ENCODE peak calls at places on chromosomes 11 and 22, in five cellular contexts. G, D, Q, V and Z are unnamed samples.

GRCh38 chr11:123197711-123198110 is 2.7 kb upstream of the CLMP start:
- DNase-seq in G (no peak), D (peak; percentile 95), Q (no peak), V (no peak), Z (peak; percentile 9)

GRCh38 chr22:23169032-23169384 is 11.3 kb upstream of the BCR start:
- DNase-seq in G (no peak), D (no peak), Q (no peak), V (no peak), Z (no peak)

GRCh38 chr22:48941903-48942625 is 885.6 kb downstream of the BRD1 start:
- DNase-seq in G (no peak), D (no peak), Q (no peak), V (no peak), Z (peak; percentile 36)

GRCh38 chr22:32803020-32803758 is 1.7 kb downstream of the TIMP3 start:
- DNase-seq in G (no peak), D (peak; percentile 76), Q (peak; percentile 54), V (peak; percentile 47), Z (no peak)

GRCh38 chr22:47048123-47049077 is 285.9 kb downstream of the TBC1D22A start:
- DNase-seq in G (peak; percentile 63), D (no peak), Q (no peak), V (no peak), Z (no peak)

GRCh38 chr11:92423635-92424034 is 199.0 kb downstream of the FAT3 start:
- DNase-seq in G (no peak), D (no peak), Q (no peak), V (no peak), Z (no peak)

GRCh38 chr11:77473001-77473800 is 693 bp downstream of the PAK1 start:
- DNase-seq in G (peak; percentile 82), D (peak; percentile 54), Q (peak; percentile 42), V (peak; percentile 80), Z (no peak)

GRCh38 chr11:70883323-70883940 is 368.9 kb downstream of the SHANK2 start:
- DNase-seq in G (peak; percentile 68), D (no peak), Q (no peak), V (no peak), Z (no peak)

GRCh38 chr11:95245038-95245437 is 14.0 kb upstream of the SESN3 start:
- DNase-seq in G (no peak), D (peak; percentile 67), Q (no peak), V (no peak), Z (no peak)

GRCh38 chr11:119618208-119618909 is 110.6 kb downstream of the NECTIN1 start:
- DNase-seq in G (no peak), D (no peak), Q (no peak), V (no peak), Z (no peak)

GRCh38 chr11:111520565-111520964 is 6.0 kb downstream of the HOATZ start:
- DNase-seq in G (no peak), D (peak; percentile 79), Q (no peak), V (no peak), Z (no peak)

GRCh38 chr11:19674420-19674819 is 38.2 kb upstream of the NAV2 start:
- DNase-seq in G (no peak), D (no peak), Q (no peak), V (no peak), Z (no peak)

GRCh38 chr22:38132794-38133193 is 22.3 kb upstream of the BAIAP2L2 start:
- DNase-seq in G (peak; percentile 67), D (no peak), Q (no peak), V (no peak), Z (no peak)

GRCh38 chr11:56890584-56891305 is 98.0 kb upstream of the OR5AK2 start:
- DNase-seq in G (no peak), D (no peak), Q (no peak), V (no peak), Z (no peak)

GRCh38 chr11:124825876-124826275 is 25.7 kb upstream of the MSANTD2 start:
- DNase-seq in G (no peak), D (no peak), Q (no peak), V (no peak), Z (no peak)

GRCh38 chr11:45847908-45848316 is 637 bp downstream of the CRY2 start:
- DNase-seq in G (peak; percentile 78), D (peak; percentile 70), Q (no peak), V (peak; percentile 44), Z (no peak)

GRCh38 chr22:35072939-35073338 is 7.0 kb downstream of the ISX start:
- DNase-seq in G (no peak), D (peak; percentile 1), Q (no peak), V (no peak), Z (no peak)

GRCh38 chr22:32764330-32765116 is 37.0 kb upstream of the TIMP3 start:
- DNase-seq in G (peak; percentile 80), D (peak; percentile 89), Q (peak; percentile 84), V (no peak), Z (no peak)

GRCh38 chr11:43880640-43881159 is at the start of gene ALKBH3:
- DNase-seq in G (peak; percentile 97), D (peak; percentile 97), Q (peak; percentile 88), V (peak; percentile 89), Z (peak; percentile 93)
- TF ChIP-seq CTCF in G (no peak), D (no peak), Q (peak; percentile 37), V (no peak), Z (no peak)

DNA sequence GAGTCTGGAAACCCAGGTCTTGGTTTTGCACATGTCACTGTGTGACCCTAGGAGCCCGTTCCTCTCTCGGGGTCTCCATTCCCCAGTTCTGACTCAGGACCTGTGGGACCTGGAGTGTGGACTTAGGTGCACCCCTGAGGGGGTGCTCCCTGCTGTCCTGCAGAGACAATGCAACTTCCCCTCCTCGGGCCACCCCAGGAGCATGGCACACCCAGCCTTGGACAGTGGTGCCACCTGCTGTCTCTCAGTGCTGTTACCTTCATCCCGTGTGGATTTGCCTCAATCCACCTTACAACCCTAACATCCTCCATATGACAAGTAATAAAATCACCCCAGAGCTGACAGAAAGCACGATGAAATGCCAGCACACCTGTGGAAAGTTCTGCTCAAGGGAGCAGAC is 27.5 kb upstream of the CRYBB3 start:
- DNase-seq in G (no peak), D (no peak), Q (no peak), V (no peak), Z (no peak)
- TF ChIP-seq CTCF in G (peak; percentile 41), D (no peak), Q (peak; percentile 47), V (no peak), Z (no peak)

GRCh38 chr11:69662021-69662698 is 13.0 kb downstream of the LTO1 start:
- DNase-seq in G (peak; percentile 68), D (no peak), Q (no peak), V (no peak), Z (no peak)
- TF ChIP-seq CTCF in G (no peak), D (peak; percentile 12), Q (no peak), V (peak; percentile 36), Z (no peak)

DNA sequence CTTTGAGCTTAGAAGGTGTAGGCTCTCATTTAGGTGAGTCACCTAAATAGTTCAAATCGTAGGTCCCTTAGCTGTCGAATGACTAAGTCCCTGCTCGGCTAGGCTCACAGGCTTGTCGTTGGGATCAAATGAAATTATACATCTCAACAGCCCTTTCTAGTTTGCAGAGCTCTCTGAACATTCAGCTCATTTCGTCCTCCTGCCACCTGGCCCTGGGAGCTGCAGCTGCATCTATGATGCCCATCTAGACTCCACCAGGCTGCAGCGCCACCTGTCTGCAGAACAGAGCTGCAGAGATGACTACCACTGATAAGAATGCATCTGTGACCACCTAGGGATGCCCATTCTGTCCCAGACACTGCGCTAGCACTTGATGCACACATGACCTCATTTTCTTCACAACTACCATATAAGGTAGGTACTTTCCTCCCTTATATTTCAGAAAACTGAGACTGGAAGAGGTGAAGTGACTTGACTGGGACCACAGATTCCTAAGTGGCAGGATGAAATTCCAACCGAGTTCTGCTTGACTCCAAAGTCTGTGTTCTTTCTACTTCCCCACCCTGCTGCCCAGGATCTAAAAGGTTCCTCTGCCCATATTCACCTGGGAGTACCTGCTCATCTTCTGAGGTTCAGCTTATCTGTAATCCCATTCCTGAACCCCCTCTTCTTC is 141.1 kb upstream of the NARS2 start:
- DNase-seq in G (no peak), D (peak; percentile 63), Q (no peak), V (peak; percentile 72), Z (no peak)
- TF ChIP-seq CTCF in G (peak; percentile 48), D (peak; percentile 76), Q (no peak), V (peak; percentile 68), Z (peak; percentile 66)

GRCh38 chr11:75174348-75174747 is 23.4 kb downstream of the SLCO2B1 start:
- DNase-seq in G (no peak), D (no peak), Q (no peak), V (no peak), Z (no peak)
- TF ChIP-seq CTCF in G (no peak), D (no peak), Q (no peak), V (no peak), Z (no peak)

GRCh38 chr11:73344191-73344607 is 32.0 kb upstream of the RELT start:
- DNase-seq in G (no peak), D (no peak), Q (no peak), V (no peak), Z (no peak)

GRCh38 chr11:73342633-73343032 is 33.6 kb upstream of the RELT start:
- DNase-seq in G (no peak), D (peak; percentile 43), Q (no peak), V (peak; percentile 75), Z (no peak)

GRCh38 chr11:73340164-73340563 is 32.1 kb downstream of the ARHGEF17 start:
- DNase-seq in G (no peak), D (peak; percentile 46), Q (no peak), V (no peak), Z (no peak)

GRCh38 chr11:73345481-73346147 is 30.6 kb upstream of the RELT start:
- DNase-seq in G (no peak), D (no peak), Q (no peak), V (no peak), Z (no peak)

DNA sequence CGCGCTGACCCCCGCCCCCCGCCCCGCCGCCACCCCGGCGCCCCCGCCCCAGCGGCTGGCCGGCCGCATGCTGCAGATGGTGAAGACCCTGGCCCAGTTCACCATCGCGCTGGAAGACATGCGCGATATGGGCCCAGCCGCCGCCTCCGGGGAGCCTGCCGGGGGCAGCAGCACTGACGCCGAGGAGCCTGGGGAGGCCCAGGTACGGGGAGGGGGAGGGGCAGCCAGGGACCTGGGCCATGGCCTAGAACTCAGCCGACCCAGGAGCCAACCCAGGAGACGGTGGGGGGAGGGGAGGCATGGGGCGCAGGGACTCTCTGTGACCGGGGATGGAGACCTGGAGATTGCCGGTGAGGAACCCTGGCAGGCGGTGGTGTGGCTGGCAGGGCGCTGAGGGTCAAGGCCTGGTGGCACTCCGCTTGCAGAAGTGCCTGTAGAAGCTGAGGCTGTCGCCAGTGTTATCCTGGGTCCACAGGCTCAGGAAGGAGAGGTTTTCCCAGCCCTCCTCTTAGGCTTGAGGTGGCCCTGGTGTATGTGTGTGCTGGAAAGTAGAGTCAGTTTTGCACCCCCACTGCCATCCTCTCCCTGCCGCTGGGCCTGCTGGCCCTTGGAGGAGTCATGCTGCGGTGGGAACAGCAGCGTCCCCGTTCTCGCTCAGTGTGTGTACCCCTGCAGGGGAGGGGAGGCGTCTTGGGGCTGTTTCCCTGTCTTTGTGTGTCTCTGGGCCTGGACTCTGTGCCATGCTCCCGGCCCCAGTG is 32.9 kb upstream of the RELT start:
- DNase-seq in G (no peak), D (no peak), Q (no peak), V (peak; percentile 44), Z (no peak)
- TF ChIP-seq CTCF in G (no peak), D (no peak), Q (no peak), V (no peak), Z (no peak)